ENCODE peak calls at places on chromosomes 1 and 21, in seven cellular contexts. I is A549, M is neural progenitor cell, A is cardiac muscle cell, N is cardiac fibroblast, V is MM.1S, J is ovary. Y is an unnamed sample.

GRCh38 chr1:10796029-10796944 is at the start of gene CASZ1:
- DNase-seq in M (peak), J (peak), A (peak), N (peak), V (no peak), I (peak), Y (peak)

GRCh38 chr1:162006081-162006480 is 17.6 kb downstream of the OLFML2B start:
- DNase-seq in I (no peak), J (no peak), N (no peak), A (no peak), M (no peak), V (no peak), Y (no peak)

GRCh38 chr1:45334308-45335245 is 5.4 kb upstream of the TOE1 start:
- DNase-seq in I (no peak), V (no peak), M (peak), J (no peak), N (peak), A (no peak), Y (peak)

GRCh38 chr21:39602793-39603192 is 9.9 kb upstream of the B3GALT5 start:
- DNase-seq in A (no peak), N (no peak), M (no peak), J (no peak), I (no peak), V (no peak), Y (no peak)

GRCh38 chr1:230067871-230068814 is 1.1 kb downstream of the GALNT2 start:
- DNase-seq in A (peak), I (no peak), J (no peak), M (peak), N (peak), V (peak), Y (peak)

GRCh38 chr1:38525343-38525948 is 334.1 kb downstream of the RRAGC start:
- DNase-seq in M (no peak), A (no peak), N (no peak), J (no peak), V (no peak), I (no peak), Y (no peak)

GRCh38 chr1:229148041-229148671 is 122.8 kb upstream of the RAB4A start:
- DNase-seq in N (no peak), A (peak), V (no peak), M (peak), I (no peak), J (peak), Y (peak)

GRCh38 chr1:8317647-8318360 is at the start of gene SLC45A1:
- DNase-seq in N (peak), J (peak), I (peak), A (peak), M (peak), V (no peak), Y (peak)

GRCh38 chr1:40273547-40274166 is 15.6 kb downstream of the ZMPSTE24 start:
- DNase-seq in V (no peak), J (no peak), A (no peak), M (no peak), I (no peak), N (no peak), Y (no peak)

GRCh38 chr1:1602941-1603506 is 3.1 kb upstream of the FNDC10 start:
- DNase-seq in M (no peak), J (no peak), V (no peak), I (no peak), N (no peak), A (no peak), Y (no peak)

GRCh38 chr1:55316494-55316893 is 101.3 kb upstream of the USP24 start:
- DNase-seq in A (no peak), J (no peak), N (no peak), I (no peak), M (no peak), V (no peak), Y (no peak)

GRCh38 chr1:205976708-205977107 is 26.5 kb downstream of the RAB7B start:
- DNase-seq in V (peak), N (peak), M (peak), J (peak), I (peak), A (peak), Y (peak)

GRCh38 chr21:44253832-44254700 is 7.6 kb downstream of the DNMT3L start:
- DNase-seq in N (no peak), I (no peak), J (no peak), M (peak), V (peak), A (no peak), Y (no peak)

GRCh38 chr1:170568197-170568596 is 36.2 kb downstream of the GORAB start:
- DNase-seq in N (no peak), V (no peak), J (no peak), M (no peak), A (no peak), I (no peak), Y (no peak)

GRCh38 chr1:181726608-181727007 is 243.3 kb downstream of the CACNA1E start:
- DNase-seq in V (no peak), A (no peak), M (no peak), J (no peak), I (no peak), N (no peak), Y (no peak)

GRCh38 chr21:31343680-31344480 is at the start of gene TIAM1:
- DNase-seq in V (no peak), M (peak), A (peak), N (peak), I (peak), J (no peak), Y (peak)

GRCh38 chr1:16993521-16994038 is 13.2 kb upstream of the MFAP2 start:
- DNase-seq in M (no peak), V (no peak), J (no peak), I (no peak), N (no peak), A (no peak), Y (no peak)

GRCh38 chr1:230763927-230764591 is 16.9 kb downstream of the CAPN9 start:
- DNase-seq in V (no peak), M (no peak), N (no peak), A (no peak), I (no peak), J (no peak), Y (no peak)

GRCh38 chr1:81703352-81703735 is 97.4 kb upstream of the ADGRL2 start:
- DNase-seq in J (no peak), V (no peak), N (peak), M (no peak), A (no peak), I (peak), Y (peak)

GRCh38 chr1:175841613-175842234 is 98.3 kb upstream of the TNR start:
- DNase-seq in V (no peak), A (no peak), N (no peak), J (no peak), I (no peak), M (no peak), Y (no peak)

GRCh38 chr1:8169364-8170058 is 143.4 kb upstream of the ERRFI1 start:
- DNase-seq in N (peak), I (peak), A (no peak), M (no peak), J (peak), V (peak), Y (peak)

GRCh38 chr1:200364121-200364759 is 45.6 kb downstream of the ZNF281 start:
- DNase-seq in M (no peak), I (peak), N (peak), V (no peak), J (no peak), A (no peak), Y (peak)

GRCh38 chr1:32886012-32886827 is at the start of gene HPCA:
- DNase-seq in M (peak), A (peak), V (peak), J (peak), I (peak), N (peak), Y (peak)

GRCh38 chr1:116252785-116253184 is 120.3 kb upstream of the ATP1A1 start:
- DNase-seq in M (no peak), I (no peak), A (no peak), N (no peak), V (no peak), J (no peak), Y (no peak)

GRCh38 chr1:9822897-9823692 is 670 bp downstream of the CLSTN1 start:
- DNase-seq in I (peak), M (peak), A (peak), J (peak), N (peak), V (peak), Y (peak)

GRCh38 chr1:42861014-42861399 is 14.6 kb downstream of the ZNF691 start:
- DNase-seq in N (no peak), M (no peak), A (no peak), I (no peak), V (no peak), J (no peak), Y (no peak)

DNA sequence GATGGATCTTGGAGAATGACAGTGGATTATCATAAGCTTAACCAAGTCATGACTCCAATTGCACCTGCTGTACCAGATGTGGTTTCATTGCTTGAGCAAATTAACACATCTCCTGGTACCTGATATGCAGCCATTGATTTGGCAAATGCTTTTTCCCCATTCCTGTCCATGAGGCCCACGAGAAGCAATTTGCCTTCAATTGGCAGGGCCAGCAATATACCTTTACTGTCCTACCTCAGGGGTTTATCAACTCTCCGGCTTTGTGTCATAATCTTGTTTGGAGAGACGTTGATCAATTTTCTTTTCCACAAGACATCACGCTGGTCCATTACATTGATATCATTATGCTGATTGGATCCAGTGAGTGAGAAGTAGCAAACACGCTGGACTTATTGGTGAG is 20.1 kb downstream of the ZNF691 start:
- DNase-seq in A (no peak), V (no peak), I (no peak), N (no peak), J (no peak), M (no peak), Y (no peak)
- H3K4me3 ChIP-seq in A (no peak), V (no peak), I (no peak), N (no peak), J (no peak), M (no peak), Y (no peak)

GRCh38 chr1:172406968-172407367 is 13.5 kb upstream of the C1orf105 start:
- DNase-seq in I (no peak), M (no peak), J (no peak), N (no peak), A (no peak), V (no peak), Y (no peak)
- TF ChIP-seq CTCF in I (no peak), M (no peak), J (no peak), N (no peak), A (no peak), V (no peak), Y (no peak)

GRCh38 chr1:169155675-169156074 is 49.2 kb downstream of the ATP1B1 start:
- DNase-seq in J (no peak), N (no peak), V (no peak), A (no peak), I (no peak), M (no peak), Y (no peak)

GRCh38 chr1:169156537-169156936 is 50.0 kb downstream of the ATP1B1 start:
- DNase-seq in A (no peak), M (no peak), N (no peak), J (no peak), I (no peak), V (no peak), Y (no peak)

GRCh38 chr1:169163059-169163458 is 56.6 kb downstream of the ATP1B1 start:
- DNase-seq in A (no peak), J (no peak), M (no peak), N (peak), V (no peak), I (peak), Y (no peak)

GRCh38 chr1:169161512-169162194 is 55.2 kb downstream of the ATP1B1 start:
- DNase-seq in V (no peak), N (peak), I (peak), J (no peak), M (no peak), A (no peak), Y (peak)

GRCh38 chr1:169160845-169161511 is 54.5 kb downstream of the ATP1B1 start:
- DNase-seq in V (no peak), N (peak), I (no peak), J (peak), A (no peak), M (no peak), Y (peak)
- H3K4me3 ChIP-seq in V (no peak), N (no peak), I (no peak), J (no peak), A (no peak), M (no peak), Y (no peak)

GRCh38 chr1:29234471-29234870 is 1.9 kb upstream of the PTPRU start:
- DNase-seq in I (no peak), N (no peak), V (no peak), J (no peak), M (no peak), A (no peak), Y (no peak)

GRCh38 chr1:29233693-29234092 is 2.6 kb upstream of the PTPRU start:
- DNase-seq in A (no peak), I (no peak), V (no peak), J (no peak), N (no peak), M (no peak), Y (no peak)

GRCh38 chr1:29230204-29230552 is 556 bp downstream of the MECR start:
- DNase-seq in J (no peak), V (no peak), A (no peak), N (no peak), M (no peak), I (no peak), Y (no peak)

GRCh38 chr1:29227511-29227910 is 3.2 kb downstream of the MECR start:
- DNase-seq in A (no peak), J (no peak), I (no peak), N (no peak), M (no peak), V (no peak), Y (no peak)

DNA sequence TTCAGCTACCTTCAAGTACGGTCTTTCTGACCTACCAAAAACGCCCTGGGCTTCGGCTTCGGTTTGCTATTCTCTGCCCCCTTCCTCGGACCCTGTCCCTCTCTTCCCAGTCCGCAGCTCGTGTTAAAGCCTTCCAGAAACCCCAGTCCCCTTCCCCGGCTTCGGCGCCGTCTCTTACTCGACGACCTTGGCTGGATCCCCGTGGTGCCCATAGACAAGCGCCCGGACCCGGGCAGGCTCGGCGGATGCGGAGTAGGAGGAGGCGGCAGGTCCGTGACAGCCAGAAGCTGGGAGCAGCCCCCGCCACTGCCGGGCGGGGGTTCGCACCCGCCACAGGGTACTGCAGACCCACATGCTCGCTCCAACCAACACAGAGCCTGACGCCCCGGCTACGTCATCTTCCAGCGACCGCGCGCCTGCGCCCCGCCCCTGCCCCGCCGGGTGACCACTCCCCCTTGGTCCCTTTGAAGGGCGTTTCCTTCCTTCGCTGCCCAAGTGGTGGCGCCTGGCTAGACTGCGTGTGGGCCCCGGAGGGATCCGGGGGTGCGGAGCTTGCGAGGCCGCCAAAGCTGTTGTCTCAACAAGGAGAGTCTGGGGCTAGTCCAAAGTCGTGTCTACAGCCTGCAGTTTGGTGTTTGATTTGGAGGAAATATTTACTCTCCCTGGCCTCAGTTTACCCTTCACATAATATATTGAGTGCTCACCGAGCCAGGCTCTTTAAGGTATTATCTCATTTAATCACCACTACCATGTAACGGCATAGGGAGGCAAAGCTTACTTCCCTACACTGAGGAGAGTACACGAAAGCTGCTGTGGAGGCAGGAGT is at the start of gene MECR:
- DNase-seq in I (peak), A (peak), J (peak), V (peak), N (peak), M (peak), Y (peak)
- TF ChIP-seq CTCF in I (peak), A (peak), J (peak), V (peak), N (peak), M (peak), Y (peak)

GRCh38 chr1:35561297-35561971 is 3.8 kb downstream of the NCDN start:
- DNase-seq in I (no peak), N (no peak), M (no peak), J (no peak), V (no peak), A (no peak), Y (no peak)

GRCh38 chr1:35561972-35562680 is 4.5 kb downstream of the NCDN start:
- DNase-seq in J (no peak), V (no peak), A (no peak), M (no peak), N (no peak), I (no peak), Y (no peak)

GRCh38 chr1:35558374-35559316 is 1.0 kb downstream of the NCDN start:
- DNase-seq in A (peak), J (peak), V (peak), M (peak), I (no peak), N (no peak), Y (no peak)

GRCh38 chr1:35559317-35559944 is 1.8 kb downstream of the NCDN start:
- DNase-seq in V (no peak), I (no peak), M (no peak), N (no peak), A (no peak), J (no peak), Y (no peak)

DNA sequence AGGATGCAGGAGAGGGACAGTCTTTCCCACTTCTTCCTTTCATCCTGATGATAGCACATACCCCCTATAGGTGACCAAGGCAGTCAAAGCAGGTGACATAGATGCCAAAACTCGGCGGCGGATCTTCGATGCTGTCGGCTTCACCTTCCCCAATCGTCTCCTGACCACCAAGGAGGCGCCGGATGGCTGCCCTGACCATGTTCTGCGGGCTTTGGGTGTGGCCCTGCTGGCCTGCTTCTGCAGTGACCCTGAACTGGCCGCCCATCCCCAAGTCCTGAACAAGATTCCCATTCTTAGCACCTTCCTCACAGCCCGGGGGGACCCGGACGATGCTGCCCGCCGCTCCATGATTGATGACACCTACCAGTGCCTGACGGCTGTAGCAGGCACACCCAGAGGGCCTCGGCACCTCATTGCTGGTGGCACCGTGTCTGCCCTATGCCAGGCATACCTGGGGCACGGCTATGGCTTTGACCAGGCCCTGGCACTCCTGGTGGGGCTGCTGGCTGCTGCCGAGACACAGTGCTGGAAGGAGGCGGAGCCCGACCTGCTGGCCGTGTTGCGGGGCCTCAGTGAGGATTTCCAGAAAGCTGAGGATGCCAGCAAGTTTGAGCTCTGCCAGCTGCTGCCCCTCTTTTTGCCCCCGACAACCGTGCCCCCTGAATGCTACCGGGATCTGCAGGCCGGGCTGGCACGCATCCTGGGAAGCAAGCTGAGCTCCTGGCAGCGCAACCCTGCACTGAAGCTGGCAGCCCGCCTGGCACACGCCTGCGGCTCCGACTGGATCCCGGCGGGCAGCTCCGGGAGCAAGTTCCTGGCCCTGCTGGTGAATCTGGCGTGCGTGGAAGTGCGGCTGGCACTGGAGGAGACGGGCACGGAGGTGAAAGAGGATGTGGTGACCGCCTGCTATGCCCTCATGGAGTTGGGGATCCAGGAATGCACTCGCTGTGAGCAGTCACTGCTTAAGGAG is 2.9 kb downstream of the NCDN start:
- DNase-seq in V (no peak), I (no peak), A (no peak), J (no peak), M (no peak), N (no peak), Y (no peak)
- H3K4me3 ChIP-seq in V (no peak), I (no peak), A (no peak), J (no peak), M (no peak), N (no peak), Y (no peak)